ENCODE peak calls at places on chromosomes 16 and 17, in nine cellular contexts. M is IMR-90, B is fibroblast of pulmonary artery, C is type B pancreatic cell, G is fibroblast of the aortic adventitia, S is A549, A is activated B cell treated with CpG ODN at 0.5 μM for 24 hours, K is GM13977, V is esophagus squamous epithelium. L is an unnamed sample.

GRCh38 chr16:46830417-46830901 is 521 bp downstream of the C16orf87 start:
- DNase-seq in M (no peak), B (peak), C (peak), G (no peak), S (no peak), A (no peak), K (no peak), V (no peak), L (no peak)

GRCh38 chr17:42514867-42515266 is 21.2 kb upstream of the NAGLU start:
- DNase-seq in M (no peak), B (no peak), C (no peak), G (no peak), S (no peak), A (no peak), K (no peak), V (no peak), L (no peak)

GRCh38 chr16:3058173-3059030 is 7.0 kb upstream of the IL32 start:
- DNase-seq in M (no peak), B (peak), C (no peak), G (no peak), S (no peak), A (no peak), K (peak), V (no peak), L (no peak)

GRCh38 chr17:66763056-66763455 is 71.9 kb upstream of the CACNG5 start:
- DNase-seq in M (no peak), B (no peak), C (no peak), G (no peak), S (no peak), A (no peak), K (no peak), V (no peak), L (no peak)

GRCh38 chr17:41654134-41654907 is 29.9 kb upstream of the KRT17 start:
- DNase-seq in M (no peak), B (no peak), C (peak), G (no peak), S (peak), A (no peak), K (no peak), V (no peak), L (no peak)

GRCh38 chr16:63530974-63531373 is 1494.7 kb upstream of the CDH8 start:
- DNase-seq in M (no peak), B (no peak), C (no peak), G (no peak), S (no peak), A (no peak), K (no peak), V (no peak), L (no peak)

GRCh38 chr17:45291170-45291805 is 25.5 kb downstream of the MAP3K14 start:
- DNase-seq in M (no peak), B (no peak), C (no peak), G (no peak), S (no peak), A (no peak), K (no peak), V (no peak), L (no peak)

GRCh38 chr16:55497558-55497957 is 11.3 kb upstream of the LPCAT2 start:
- DNase-seq in M (no peak), B (no peak), C (no peak), G (no peak), S (no peak), A (no peak), K (no peak), V (no peak), L (no peak)

GRCh38 chr17:41710472-41711090 is 1.6 kb upstream of the GAST start:
- DNase-seq in M (peak), B (peak), C (no peak), G (peak), S (no peak), A (no peak), K (no peak), V (no peak), L (peak)

GRCh38 chr17:63843387-63844292 is 1.2 kb upstream of the SMARCD2 start:
- DNase-seq in M (peak), B (peak), C (no peak), G (peak), S (no peak), A (no peak), K (peak), V (no peak), L (peak)

GRCh38 chr16:15653227-15653626 is 3.2 kb downstream of the NDE1 start:
- DNase-seq in M (peak), B (peak), C (no peak), G (peak), S (no peak), A (no peak), K (no peak), V (no peak), L (peak)

DNA sequence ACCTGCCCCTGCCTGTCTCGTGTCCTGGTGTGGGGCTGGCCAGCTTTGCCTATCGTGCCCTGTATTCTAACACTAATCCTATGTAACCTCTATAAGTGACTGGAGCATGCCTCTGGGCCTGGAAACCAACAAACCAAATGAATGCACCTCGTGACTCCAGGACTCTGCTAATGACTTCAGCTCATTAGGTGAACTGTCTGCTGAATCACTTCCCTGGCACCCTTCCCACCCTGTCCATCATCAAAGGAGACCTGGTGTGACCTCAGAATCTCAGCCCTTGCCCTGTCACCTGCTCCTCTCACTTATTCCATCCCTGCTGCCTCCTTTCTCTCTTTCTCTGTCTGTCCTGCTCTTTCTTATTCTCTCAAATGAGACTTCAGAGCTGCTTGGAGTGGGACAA is 322.4 kb downstream of the CBLN1 start:
- DNase-seq in M (no peak), B (no peak), C (no peak), G (no peak), S (no peak), A (no peak), K (no peak), V (no peak), L (no peak)
- TF ChIP-seq CTCF in M (no peak), B (no peak), C (no peak), G (no peak), S (no peak), A (no peak), K (no peak), V (no peak), L (no peak)

GRCh38 chr17:27473748-27474609 is 17.7 kb downstream of the KSR1 start:
- DNase-seq in M (no peak), B (peak), C (no peak), G (no peak), S (no peak), A (no peak), K (peak), V (no peak), L (no peak)
- TF ChIP-seq CTCF in M (no peak), B (no peak), C (no peak), G (no peak), S (no peak), A (no peak), K (no peak), V (no peak), L (no peak)

DNA sequence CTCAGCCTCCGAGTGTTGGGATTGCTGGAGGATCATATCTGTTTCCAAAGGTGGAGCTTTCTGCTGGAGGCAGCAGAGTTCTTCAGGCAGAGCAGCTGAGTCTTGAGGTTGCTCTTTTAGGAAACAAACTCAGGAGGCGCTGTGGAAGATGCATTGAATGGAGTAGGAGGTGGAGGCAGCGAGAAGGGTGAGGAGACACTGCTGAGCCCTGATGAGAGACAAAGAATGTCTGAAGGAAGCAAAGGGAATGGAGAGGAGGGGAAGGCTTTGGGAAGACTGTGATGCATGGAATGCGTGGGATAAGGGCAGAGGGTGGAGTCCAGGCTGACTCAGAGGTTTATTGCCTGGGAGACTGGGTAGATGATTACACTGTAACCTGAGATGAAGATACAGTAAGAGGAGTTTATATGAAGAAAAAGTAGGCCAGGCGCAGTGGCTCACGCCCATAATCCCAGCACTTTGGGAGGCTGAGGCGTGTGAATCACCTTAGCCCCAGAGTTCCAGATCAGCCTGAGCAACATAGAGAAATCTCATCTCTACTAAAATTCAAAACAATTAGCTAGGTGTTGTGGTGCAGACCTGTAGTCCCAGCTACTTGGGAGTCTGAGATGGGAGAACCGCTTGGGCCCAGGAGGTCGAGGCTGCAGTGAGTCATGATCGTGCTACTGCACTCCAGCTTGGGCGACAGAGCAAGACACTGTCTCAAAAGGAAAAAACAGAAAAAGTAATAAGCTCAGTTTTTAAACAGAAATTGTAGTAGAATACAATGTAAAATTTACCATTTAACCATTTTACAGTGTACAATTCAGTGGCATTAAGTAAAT is 17.8 kb upstream of the TMEM219 start:
- DNase-seq in M (peak), B (peak), C (no peak), G (peak), S (peak), A (no peak), K (no peak), V (no peak), L (peak)
- TF ChIP-seq CTCF in M (peak), B (peak), C (no peak), G (peak), S (peak), A (no peak), K (no peak), V (no peak), L (peak)

GRCh38 chr17:7589204-7589868 is 558 bp downstream of the SOX15 start:
- DNase-seq in M (peak), B (peak), C (no peak), G (peak), S (no peak), A (peak), K (peak), V (no peak), L (peak)

GRCh38 chr17:7588553-7589203 is 1.2 kb downstream of the SOX15 start:
- DNase-seq in M (no peak), B (no peak), C (no peak), G (no peak), S (no peak), A (no peak), K (peak), V (no peak), L (no peak)

GRCh38 chr17:7587420-7587786 is 2.5 kb downstream of the SOX15 start:
- DNase-seq in M (peak), B (peak), C (no peak), G (peak), S (no peak), A (no peak), K (no peak), V (no peak), L (peak)

GRCh38 chr17:7587831-7588230 is 2.1 kb downstream of the SOX15 start:
- DNase-seq in M (no peak), B (no peak), C (no peak), G (no peak), S (no peak), A (no peak), K (no peak), V (no peak), L (no peak)

GRCh38 chr17:7586673-7587419 is 3.0 kb downstream of the SOX15 start:
- DNase-seq in M (no peak), B (no peak), C (no peak), G (no peak), S (peak), A (no peak), K (no peak), V (no peak), L (no peak)
- TF ChIP-seq CTCF in M (no peak), B (peak), C (no peak), G (peak), S (peak), A (no peak), K (peak), V (peak), L (peak)

DNA sequence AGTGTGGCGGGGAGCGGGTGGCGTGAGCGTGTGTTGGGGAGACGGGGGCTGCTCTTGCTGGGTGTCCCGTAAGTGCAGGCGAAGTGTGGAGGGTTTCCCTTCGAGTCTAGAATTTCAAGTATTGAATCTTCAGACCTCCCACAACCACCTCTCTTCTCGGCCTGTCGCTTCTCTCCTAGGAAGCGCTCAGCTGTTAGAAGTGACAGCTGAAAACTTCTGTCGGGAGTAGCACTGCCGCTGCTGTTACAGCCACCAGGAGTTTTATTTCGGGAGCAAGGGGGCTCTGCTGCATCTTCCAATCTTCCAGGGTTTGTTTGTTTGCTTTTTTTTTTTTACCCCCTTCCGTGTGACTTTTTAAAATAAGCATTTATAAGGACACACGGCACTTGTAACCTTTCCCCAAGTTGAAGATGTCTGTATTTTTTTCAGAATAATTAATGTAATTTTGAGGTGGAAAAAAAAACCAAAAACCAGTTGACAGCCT is 738 bp downstream of the RPS6KB1 start:
- DNase-seq in M (peak), B (peak), C (no peak), G (peak), S (peak), A (no peak), K (peak), V (no peak), L (peak)
- TF ChIP-seq CTCF in M (no peak), B (no peak), C (peak), G (no peak), S (no peak), A (no peak), K (no peak), V (no peak), L (peak)

GRCh38 chr17:59964455-59965328 is at the start of gene RNFT1:
- DNase-seq in M (peak), B (peak), C (peak), G (peak), S (peak), A (peak), K (peak), V (peak), L (peak)
- TF ChIP-seq CTCF in M (no peak), B (no peak), C (no peak), G (no peak), S (no peak), A (no peak), K (no peak), V (no peak), L (no peak)

GRCh38 chr17:55513885-55514590 is 2.8 kb upstream of the SMIM36 start:
- DNase-seq in M (peak), B (peak), C (no peak), G (peak), S (peak), A (peak), K (peak), V (no peak), L (peak)
- TF ChIP-seq CTCF in M (peak), B (peak), C (peak), G (peak), S (peak), A (no peak), K (peak), V (peak), L (peak)